ENCODE peak calls at places on chromosomes 7 and 10, in nine cellular contexts. K is A172; R is NCI-H1694 treated with DMSO at 0.1 percent for 48 hours; L is fibroblast of pulmonary artery; C is mucosa of descending colon; D is activated T-cell treated with anti-CD3 and anti-CD28 coated beads, Interleukin-2, amount 50 U/mL, for 72 hours; O is psoas muscle; Q is NB4; W is MCF 10A. B is an unnamed sample.

GRCh38 chr7:20310963-20311742 is 19.5 kb upstream of the ITGB8 start:
- DNase-seq in K (peak), R (no peak), L (peak), C (no peak), D (no peak), O (no peak), Q (peak), W (peak), B (peak)

GRCh38 chr7:120041798-120042197 is 231.2 kb upstream of the KCND2 start:
- DNase-seq in K (no peak), R (no peak), L (no peak), C (no peak), D (no peak), O (no peak), Q (no peak), W (no peak), B (no peak)

GRCh38 chr10:14146501-14146900 is 184.2 kb downstream of the FRMD4A start:
- DNase-seq in K (peak), R (no peak), L (no peak), C (no peak), D (no peak), O (no peak), Q (no peak), W (no peak), B (no peak)

GRCh38 chr10:100519321-100520051 is at the start of gene SEC31B:
- DNase-seq in K (no peak), R (no peak), L (no peak), C (peak), D (no peak), O (peak), Q (no peak), W (no peak), B (no peak)

GRCh38 chr10:70605153-70605552 is 2.6 kb upstream of the PRF1 start:
- DNase-seq in K (no peak), R (no peak), L (no peak), C (no peak), D (no peak), O (no peak), Q (peak), W (no peak), B (no peak)

GRCh38 chr7:134350682-134351081 is 34.0 kb upstream of the SLC35B4 start:
- DNase-seq in K (no peak), R (no peak), L (no peak), C (no peak), D (no peak), O (no peak), Q (no peak), W (no peak), B (no peak)

GRCh38 chr10:118810796-118811195 is 56.0 kb upstream of the CACUL1 start:
- DNase-seq in K (no peak), R (no peak), L (no peak), C (no peak), D (no peak), O (no peak), Q (no peak), W (no peak), B (no peak)

GRCh38 chr7:94509264-94509878 is at the start of gene CASD1:
- DNase-seq in K (peak), R (peak), L (peak), C (peak), D (peak), O (peak), Q (peak), W (peak), B (peak)

GRCh38 chr7:28200598-28200997 is 20.0 kb upstream of the JAZF1 start:
- DNase-seq in K (no peak), R (no peak), L (no peak), C (no peak), D (no peak), O (no peak), Q (no peak), W (no peak), B (no peak)

GRCh38 chr7:75989726-75990388 is 4.5 kb downstream of the TMEM120A start:
- DNase-seq in K (no peak), R (no peak), L (no peak), C (no peak), D (no peak), O (peak), Q (no peak), W (no peak), B (no peak)

GRCh38 chr7:22649686-22650085 is 77.3 kb upstream of the IL6 start:
- DNase-seq in K (no peak), R (no peak), L (no peak), C (no peak), D (no peak), O (no peak), Q (no peak), W (no peak), B (no peak)

GRCh38 chr7:38858281-38858884 is 50.6 kb downstream of the VPS41 start:
- DNase-seq in K (no peak), R (no peak), L (peak), C (no peak), D (no peak), O (no peak), Q (no peak), W (peak), B (peak)

GRCh38 chr7:106424476-106425016 is 139.8 kb upstream of the NAMPT start:
- DNase-seq in K (no peak), R (no peak), L (no peak), C (no peak), D (no peak), O (no peak), Q (no peak), W (peak), B (no peak)

GRCh38 chr10:27242951-27243551 is 2.5 kb upstream of the ACBD5 start:
- DNase-seq in K (peak), R (peak), L (peak), C (peak), D (peak), O (peak), Q (peak), W (peak), B (peak)

GRCh38 chr7:151408839-151409554 is 841 bp downstream of the WDR86 start:
- DNase-seq in K (no peak), R (no peak), L (peak), C (peak), D (peak), O (no peak), Q (peak), W (no peak), B (peak)

GRCh38 chr7:20350518-20350951 is 19.8 kb downstream of the ITGB8 start:
- DNase-seq in K (peak), R (no peak), L (no peak), C (peak), D (no peak), O (no peak), Q (no peak), W (no peak), B (peak)

GRCh38 chr7:101939136-101939695 is 121.8 kb downstream of the CUX1 start:
- DNase-seq in K (no peak), R (no peak), L (no peak), C (no peak), D (no peak), O (no peak), Q (no peak), W (no peak), B (no peak)

GRCh38 chr10:114239117-114239993 is at the start of gene VWA2:
- DNase-seq in K (no peak), R (no peak), L (no peak), C (peak), D (peak), O (peak), Q (no peak), W (no peak), B (peak)

GRCh38 chr7:30984359-30985107 is 20.8 kb downstream of the GHRHR start:
- DNase-seq in K (peak), R (no peak), L (peak), C (no peak), D (peak), O (no peak), Q (peak), W (peak), B (no peak)